ENCODE peak calls at places on chromosomes 2 and 18, in five cellular contexts. O is fibroblast of the aortic adventitia, Q is GM12865, D is SK-N-SH, A is body of pancreas. E is an unnamed sample.
A peak's percentile ranks its signal among the peaks of the same experiment; 100 is the strongest.

GRCh38 chr2:85017436-85018048 is 46.6 kb downstream of the KCMF1 start:
- DNase-seq in O (peak; percentile 62), Q (peak; percentile 4), D (peak; percentile 21), A (no peak), E (peak; percentile 56)

GRCh38 chr2:239548965-239549595 is 148.3 kb upstream of the HDAC4 start:
- DNase-seq in O (no peak), Q (no peak), D (no peak), A (no peak), E (no peak)

GRCh38 chr2:191155608-191156071 is 4.8 kb upstream of the STAT4 start:
- DNase-seq in O (peak; percentile 78), Q (peak; percentile 57), D (peak; percentile 48), A (no peak), E (peak; percentile 84)

GRCh38 chr2:27205206-27205605 is 6.6 kb upstream of the ATRAID start:
- DNase-seq in O (no peak), Q (no peak), D (no peak), A (no peak), E (no peak)

GRCh38 chr18:79943608-79944125 is 7.8 kb downstream of the SLC66A2 start:
- DNase-seq in O (no peak), Q (no peak), D (no peak), A (no peak), E (no peak)

GRCh38 chr18:8602557-8602956 is 6.7 kb upstream of the RAB12 start:
- DNase-seq in O (no peak), Q (no peak), D (no peak), A (no peak), E (no peak)

GRCh38 chr2:222982010-222982908 is 69.7 kb upstream of the KCNE4 start:
- DNase-seq in O (peak; percentile 92), Q (peak; percentile 61), D (peak; percentile 31), A (peak; percentile 88), E (peak; percentile 93)

GRCh38 chr2:200777275-200777674 is 34.4 kb upstream of the BZW1 start:
- DNase-seq in O (no peak), Q (no peak), D (no peak), A (no peak), E (no peak)

GRCh38 chr2:111184725-111185495 is 64.2 kb downstream of the BCL2L11 start:
- DNase-seq in O (peak; percentile 39), Q (no peak), D (no peak), A (peak; percentile 58), E (no peak)

GRCh38 chr2:159217661-159218060 is 68.8 kb downstream of the WDSUB1 start:
- DNase-seq in O (no peak), Q (no peak), D (no peak), A (no peak), E (no peak)

GRCh38 chr2:46315103-46315890 is 18.1 kb downstream of the EPAS1 start:
- DNase-seq in O (peak; percentile 97), Q (no peak), D (peak; percentile 50), A (peak; percentile 99), E (peak; percentile 94)

GRCh38 chr18:34548120-34548972 is 161.8 kb upstream of the DTNA start:
- DNase-seq in O (no peak), Q (no peak), D (no peak), A (no peak), E (no peak)
- TF ChIP-seq CTCF in O (no peak), Q (no peak), D (no peak), A (no peak), E (no peak)

DNA sequence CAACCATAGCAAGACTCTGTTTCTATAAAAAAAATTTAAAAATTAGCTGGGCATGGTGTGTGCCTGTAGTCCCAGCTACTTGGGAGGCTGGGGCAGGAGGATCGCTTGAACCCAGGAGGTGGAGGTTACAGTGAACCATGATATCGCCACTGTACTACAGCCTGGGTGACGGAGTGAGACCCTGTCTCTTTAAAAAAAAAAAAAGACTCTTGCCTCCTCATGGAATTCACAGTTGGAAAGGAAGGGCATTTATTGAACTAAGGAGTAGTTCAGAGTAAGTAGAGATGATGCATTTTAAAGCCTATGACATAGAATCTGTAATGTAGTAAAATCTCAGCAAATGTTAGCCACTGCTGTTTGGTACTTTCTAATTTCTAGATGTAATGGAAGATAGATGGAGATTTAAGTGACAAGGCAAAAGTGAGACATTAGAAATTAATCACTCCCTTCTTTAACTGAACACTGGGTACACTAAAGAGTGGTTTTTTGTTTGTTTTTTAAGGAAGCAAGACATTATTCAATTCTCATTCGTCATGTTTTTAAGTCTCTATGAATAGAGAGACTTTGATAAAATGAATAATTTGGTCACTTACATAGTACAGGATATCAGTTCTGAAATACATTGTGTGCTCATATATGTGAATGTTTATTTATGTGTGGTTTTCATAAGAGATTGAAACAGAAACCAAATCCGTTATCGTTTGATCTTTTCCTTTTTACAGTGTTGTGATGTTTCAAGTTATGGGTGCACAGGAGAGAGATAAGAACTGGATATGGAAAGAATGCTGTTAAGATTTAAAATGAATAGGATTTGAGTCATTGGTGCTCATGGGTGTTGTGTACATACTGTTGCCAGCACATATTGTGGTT is 186.1 kb upstream of the STON1 start:
- DNase-seq in O (peak; percentile 95), Q (peak; percentile 9), D (peak; percentile 10), A (no peak), E (peak; percentile 93)
- H3K4me3 ChIP-seq in O (peak overlapping the region; percentile 38), Q (peak overlapping the region; percentile 20), D (peak overlapping the region; percentile 43), A (no peak overlapping the region), E (peak overlapping the region; percentile 36)

GRCh38 chr2:62339413-62339812 is 143.5 kb downstream of the B3GNT2 start:
- DNase-seq in O (no peak), Q (no peak), D (no peak), A (no peak), E (peak; percentile 11)
- TF ChIP-seq CTCF in O (no peak), Q (peak; percentile 0), D (no peak), A (no peak), E (peak; percentile 42)

DNA sequence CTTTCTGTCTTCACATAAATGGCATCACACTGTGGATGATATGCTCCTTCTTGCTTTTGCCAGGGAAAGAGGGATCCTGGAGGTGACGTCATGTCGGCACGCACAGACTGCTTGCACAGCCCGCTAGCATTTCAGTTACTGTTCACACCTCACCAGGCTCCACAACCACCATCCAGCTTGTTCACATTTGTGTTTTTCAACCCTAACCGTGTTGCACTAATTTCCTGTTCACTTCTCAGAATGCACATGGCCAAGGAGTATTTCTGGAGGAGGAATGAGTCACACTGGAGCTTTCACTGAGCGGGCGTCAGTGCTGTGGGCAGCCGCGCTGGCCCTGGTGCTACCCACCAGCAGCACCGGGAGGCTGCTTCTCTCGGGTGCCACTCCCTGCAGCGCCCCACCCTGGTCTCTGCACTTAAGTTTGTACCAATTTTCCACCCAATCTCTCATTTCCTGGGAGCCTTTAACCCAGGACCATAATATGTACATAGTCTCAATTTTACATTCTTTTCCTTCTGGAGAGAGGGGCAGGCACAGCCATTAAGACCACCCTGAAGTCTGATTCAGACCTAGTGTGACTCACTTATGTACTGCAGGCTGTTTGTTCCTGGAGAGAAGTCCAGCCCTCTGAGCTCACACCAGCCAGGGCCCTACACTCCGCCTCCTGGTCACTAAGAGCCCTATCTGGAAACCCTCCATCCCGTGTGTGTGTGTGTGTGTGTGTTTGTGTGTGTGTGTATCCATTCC is 65.1 kb downstream of the MBP start:
- DNase-seq in O (peak; percentile 92), Q (peak; percentile 84), D (no peak), A (peak; percentile 71), E (peak; percentile 98)
- H3K4me3 ChIP-seq in O (no peak overlapping the region), Q (peak overlapping the region; percentile 33), D (no peak overlapping the region), A (no peak overlapping the region), E (no peak overlapping the region)

E was measured in choroid plexus epithelial cell.